ENCODE peak calls at places on chromosomes 11 and 22, in five cellular contexts. G is Caki2; V is RWPE1; A is activated effector memory CD4-positive, alpha-beta T cell treated with anti-CD3 and anti-CD28 coated beads, Interleukin-2, amount 50 U/mL, for 16 hours; O is AG04450. K is an unnamed sample.

GRCh38 chr11:72446929-72447753 is 12.8 kb upstream of the CLPB start:
- DNase-seq in O (peak), V (peak), G (peak), A (no peak), K (no peak)

GRCh38 chr22:37545703-37546435 is 14.4 kb upstream of the CDC42EP1 start:
- DNase-seq in O (peak), A (no peak), V (peak), G (peak), K (peak)

GRCh38 chr11:33168605-33169240 is 7.4 kb upstream of the CSTF3 start:
- DNase-seq in O (no peak), G (no peak), A (no peak), V (no peak), K (no peak)

GRCh38 chr11:46279393-46280099 is 2.1 kb downstream of the CREB3L1 start:
- DNase-seq in G (no peak), V (no peak), A (no peak), O (no peak), K (peak)

GRCh38 chr11:17790453-17790852 is 55.9 kb downstream of the KCNC1 start:
- DNase-seq in A (no peak), O (peak), G (no peak), V (peak), K (no peak)

GRCh38 chr22:47558828-47559700 is 796.6 kb downstream of the TBC1D22A start:
- DNase-seq in V (no peak), A (peak), O (no peak), G (no peak), K (no peak)

GRCh38 chr11:10908215-10908990 is 50.5 kb upstream of the ZBED5 start:
- DNase-seq in G (peak), V (no peak), O (peak), A (no peak), K (no peak)

GRCh38 chr11:88414385-88414861 is 76.9 kb upstream of the CTSC start:
- DNase-seq in A (no peak), G (no peak), V (peak), O (no peak), K (peak)

GRCh38 chr11:117843666-117844484 is 19.3 kb upstream of the FXYD2 start:
- DNase-seq in V (peak), A (peak), G (peak), O (peak), K (peak)

GRCh38 chr11:103529217-103529684 is 420.0 kb downstream of the DYNC2H1 start:
- DNase-seq in V (peak), A (no peak), O (no peak), G (peak), K (no peak)

GRCh38 chr11:118921929-118922744 is 3.6 kb downstream of the BCL9L start:
- DNase-seq in O (no peak), A (no peak), V (peak), G (peak), K (peak)

GRCh38 chr11:72584293-72584921 is 89.8 kb downstream of the PDE2A start:
- DNase-seq in O (no peak), A (peak), V (no peak), G (no peak), K (peak)

GRCh38 chr11:106523921-106524320 is 446.5 kb downstream of the AASDHPPT start:
- DNase-seq in V (no peak), A (no peak), O (no peak), G (no peak), K (no peak)

GRCh38 chr22:29587938-29588699 is 7.2 kb upstream of the NIPSNAP1 start:
- DNase-seq in A (no peak), V (peak), O (peak), G (peak), K (no peak)

GRCh38 chr22:25930083-25930482 is 188.1 kb downstream of the MYO18B start:
- DNase-seq in O (no peak), V (no peak), A (no peak), G (no peak), K (no peak)

GRCh38 chr11:12723410-12724297 is 49.4 kb downstream of the TEAD1 start:
- DNase-seq in O (no peak), G (peak), A (no peak), V (peak), K (peak)

GRCh38 chr22:37726240-37726887 is 29.5 kb downstream of the TRIOBP start:
- DNase-seq in O (no peak), G (no peak), A (no peak), V (no peak), K (no peak)

GRCh38 chr11:112613051-112613972 is 347.9 kb upstream of the NCAM1 start:
- DNase-seq in A (no peak), O (no peak), V (peak), G (no peak), K (no peak)

GRCh38 chr11:4049006-4049405 is 45.6 kb upstream of the RRM1 start:
- DNase-seq in G (no peak), O (no peak), V (no peak), A (no peak), K (no peak)

GRCh38 chr22:40182231-40182835 is 4.6 kb downstream of the TNRC6B start:
- DNase-seq in A (no peak), G (peak), O (no peak), V (no peak), K (no peak)

GRCh38 chr22:31144223-31144622 is 3.9 kb upstream of the PLA2G3 start:
- DNase-seq in G (no peak), A (no peak), V (no peak), O (no peak), K (no peak)

GRCh38 chr11:78767409-78767932 is 192.8 kb upstream of the NARS2 start:
- DNase-seq in O (no peak), V (no peak), G (no peak), A (no peak), K (no peak)

GRCh38 chr11:12455938-12456337 is 78.6 kb downstream of the PARVA start:
- DNase-seq in G (no peak), O (peak), V (no peak), A (no peak), K (no peak)

GRCh38 chr11:73402834-73403185 is 26.6 kb downstream of the RELT start:
- DNase-seq in V (no peak), G (no peak), O (no peak), A (no peak), K (no peak)

GRCh38 chr11:69511358-69512015 is 30.0 kb downstream of the LINC01488 start:
- DNase-seq in G (no peak), V (no peak), O (no peak), A (no peak), K (peak)

GRCh38 chr22:20256042-20256441 is 12.1 kb downstream of the RTN4R start:
- DNase-seq in G (no peak), O (no peak), A (no peak), V (no peak), K (no peak)

GRCh38 chr11:97414801-97415200 is 1025.0 kb downstream of the JRKL start:
- DNase-seq in G (no peak), V (no peak), O (no peak), A (no peak), K (no peak)

GRCh38 chr11:92948116-92948515 is 21.3 kb upstream of the MTNR1B start:
- DNase-seq in O (no peak), A (no peak), V (no peak), G (peak), K (peak)

GRCh38 chr11:85752890-85753581 is 57.9 kb downstream of the SYTL2 start:
- DNase-seq in V (no peak), A (peak), G (no peak), O (no peak), K (peak)

GRCh38 chr22:36870250-36870649 is 9.4 kb downstream of the NCF4 start:
- DNase-seq in G (no peak), A (no peak), V (peak), O (no peak), K (no peak)

GRCh38 chr11:30244255-30244654 is 13.4 kb downstream of the FSHB start:
- DNase-seq in G (peak), A (no peak), V (peak), O (no peak), K (no peak)

GRCh38 chr22:47089374-47089773 is 326.9 kb downstream of the TBC1D22A start:
- DNase-seq in G (no peak), O (no peak), V (no peak), A (no peak), K (no peak)

K was measured in mucosa of descending colon.